ENCODE peak calls at places on chromosomes 7 and 10, in eight cellular contexts. O is HL-60, G is IMR-90, T is A549, X is fibroblast of mammary gland, P is lung, J is astrocyte of the spinal cord, Z is lower lobe of right lung. V is an unnamed sample.

GRCh38 chr7:134104166-134104565 is 23.0 kb upstream of the LRGUK start:
- DNase-seq in X (no peak), O (no peak), G (no peak), Z (no peak), J (no peak), P (no peak), T (no peak), V (no peak)

GRCh38 chr10:31467791-31468535 is 148.9 kb downstream of the ZEB1 start:
- DNase-seq in X (no peak), Z (peak), P (no peak), G (no peak), O (no peak), T (no peak), J (no peak), V (peak)

GRCh38 chr7:55526770-55527169 is 45.5 kb downstream of the VOPP1 start:
- DNase-seq in P (no peak), Z (no peak), X (no peak), O (peak), J (no peak), G (no peak), T (no peak), V (no peak)

GRCh38 chr10:60107308-60107976 is 201.1 kb upstream of the CCDC6 start:
- DNase-seq in J (no peak), Z (no peak), G (no peak), T (no peak), P (no peak), O (no peak), X (no peak), V (no peak)

GRCh38 chr7:2726316-2727018 is 38.5 kb downstream of the AMZ1 start:
- DNase-seq in T (no peak), G (no peak), O (no peak), P (no peak), Z (peak), X (no peak), J (no peak), V (no peak)

GRCh38 chr10:110525349-110526260 is 27.9 kb downstream of the DUSP5 start:
- DNase-seq in X (peak), T (no peak), O (no peak), Z (no peak), J (no peak), P (no peak), G (peak), V (peak)

GRCh38 chr10:76675951-76676587 is 961.5 kb downstream of the KCNMA1 start:
- DNase-seq in P (no peak), G (no peak), J (peak), T (no peak), X (peak), Z (no peak), O (no peak), V (peak)

GRCh38 chr7:70063796-70064423 is 465.6 kb downstream of the AUTS2 start:
- DNase-seq in J (no peak), X (no peak), P (no peak), G (no peak), T (no peak), O (no peak), Z (no peak), V (no peak)

GRCh38 chr7:219581-220150 is 27.3 kb downstream of the FAM20C start:
- DNase-seq in O (no peak), P (no peak), J (no peak), T (no peak), X (no peak), Z (peak), G (no peak), V (peak)

GRCh38 chr10:85421421-85421820 is 945.2 kb downstream of the GRID1 start:
- DNase-seq in Z (no peak), P (no peak), G (no peak), T (no peak), J (no peak), O (no peak), X (no peak), V (no peak)

GRCh38 chr10:85420501-85421191 is 945.9 kb downstream of the GRID1 start:
- DNase-seq in O (no peak), G (no peak), T (no peak), P (no peak), X (no peak), J (no peak), Z (no peak), V (no peak)
- TF ChIP-seq CTCF in O (no peak), G (no peak), T (no peak), P (no peak), X (no peak), J (no peak), Z (no peak), V (no peak)

GRCh38 chr10:89838002-89838615 is 136.7 kb downstream of the KIF20B start:
- DNase-seq in X (no peak), O (no peak), T (no peak), G (no peak), P (no peak), Z (no peak), J (no peak), V (no peak)
- H3K4me3 ChIP-seq in X (peak), O (peak), T (no peak), G (peak), P (peak), Z (peak), J (peak), V (peak)

DNA sequence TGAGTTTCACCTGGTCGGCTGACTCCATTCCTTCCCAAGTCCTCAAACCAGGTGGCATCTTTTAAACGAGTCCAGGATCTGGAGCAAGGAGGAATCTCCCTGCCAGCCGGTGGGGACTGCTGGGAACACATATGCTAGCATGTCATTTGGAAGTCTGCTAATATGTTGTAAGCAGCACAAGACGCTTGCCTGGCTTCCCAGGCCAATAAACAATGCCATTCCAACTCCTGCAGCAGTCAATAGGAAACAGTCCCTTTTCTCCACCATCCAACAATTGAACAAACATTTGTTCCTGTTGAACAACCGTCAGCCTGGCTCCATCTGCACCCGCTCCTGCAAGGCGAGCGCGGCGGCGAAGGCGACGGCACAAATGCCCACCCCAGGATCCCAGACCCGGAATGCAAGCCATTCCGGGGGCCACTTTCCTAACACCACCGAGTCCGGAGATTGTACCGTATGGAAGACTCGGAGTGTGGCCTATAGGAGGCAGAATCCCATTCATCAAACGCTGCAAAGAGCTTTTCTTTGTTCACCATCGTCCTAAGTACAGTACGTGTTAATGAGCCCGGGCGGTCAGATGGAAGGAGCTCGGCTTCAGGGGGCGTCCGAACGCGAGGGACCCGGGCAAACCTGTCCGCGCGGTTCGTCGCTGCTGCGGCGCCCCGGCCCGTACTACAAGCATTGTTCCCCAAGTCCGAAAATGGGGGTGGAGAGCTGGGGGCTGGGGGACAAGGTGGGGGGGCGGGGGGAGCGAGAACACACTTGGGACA is 1.6 kb downstream of the FAM53B start:
- DNase-seq in Z (no peak), X (peak), O (peak), P (peak), G (no peak), T (peak), J (no peak), V (no peak)
- TF ChIP-seq CTCF in Z (peak), X (peak), O (no peak), P (no peak), G (no peak), T (peak), J (peak), V (peak)

GRCh38 chr7:10237306-10237705 is 736.4 kb upstream of the PHF14 start:
- DNase-seq in P (no peak), Z (no peak), J (peak), G (no peak), X (no peak), O (no peak), T (no peak), V (no peak)
- H3K4me3 ChIP-seq in P (no peak), Z (no peak), J (no peak), G (no peak), X (no peak), O (no peak), T (no peak), V (no peak)